ENCODE peak calls at places on chromosomes 4 and X, in five cellular contexts. J, Y, X, Z and L are unnamed samples.

GRCh38 chr4:124212835-124213640 is 499.5 kb downstream of the ANKRD50 start:
- DNase-seq in J (no peak), Y (no peak), X (no peak), Z (no peak), L (no peak)

GRCh38 chrX:72041901-72042859 is 89.5 kb downstream of the RTL5 start:
- DNase-seq in J (no peak), Y (no peak), X (no peak), Z (peak), L (no peak)

GRCh38 chrX:47662144-47662657 is 3.2 kb upstream of the UXT start:
- DNase-seq in J (peak), Y (no peak), X (peak), Z (no peak), L (no peak)

GRCh38 chr4:139599594-139600374 is 43.8 kb upstream of the SETD7 start:
- DNase-seq in J (peak), Y (no peak), X (peak), Z (no peak), L (no peak)

GRCh38 chrX:46298821-46299220 is 246.4 kb downstream of the ZNF674 start:
- DNase-seq in J (peak), Y (no peak), X (no peak), Z (no peak), L (no peak)

GRCh38 chr4:158161561-158162354 is 11.1 kb downstream of the GASK1B start:
- DNase-seq in J (peak), Y (no peak), X (peak), Z (no peak), L (no peak)

GRCh38 chr4:153523941-153524386 is 57.8 kb downstream of the TMEM131L start:
- DNase-seq in J (peak), Y (no peak), X (no peak), Z (no peak), L (no peak)

GRCh38 chrX:9767375-9767774 is 1.7 kb upstream of the GPR143 start:
- DNase-seq in J (no peak), Y (no peak), X (no peak), Z (no peak), L (no peak)

GRCh38 chr4:90745176-90745575 is 618.0 kb downstream of the CCSER1 start:
- DNase-seq in J (peak), Y (no peak), X (peak), Z (no peak), L (no peak)

GRCh38 chrX:153593811-153594500 is 5.0 kb downstream of the CCNQ start:
- DNase-seq in J (no peak), Y (no peak), X (no peak), Z (no peak), L (no peak)

GRCh38 chrX:39157796-39158195 is 356.5 kb downstream of the MID1IP1 start:
- DNase-seq in J (no peak), Y (no peak), X (no peak), Z (no peak), L (no peak)

GRCh38 chrX:39652336-39652735 is 445.4 kb downstream of the BCOR start:
- DNase-seq in J (no peak), Y (no peak), X (peak), Z (peak), L (no peak)

GRCh38 chrX:112087545-112087944 is 5.0 kb upstream of the TRPC5 start:
- DNase-seq in J (no peak), Y (no peak), X (no peak), Z (no peak), L (no peak)

GRCh38 chrX:23844502-23845138 is 61.6 kb downstream of the SAT1 start:
- DNase-seq in J (no peak), Y (no peak), X (no peak), Z (peak), L (no peak)

GRCh38 chrX:38805294-38806053 is 4.2 kb downstream of the MID1IP1 start:
- DNase-seq in J (peak), Y (no peak), X (peak), Z (peak), L (peak)

GRCh38 chr4:6293097-6293445 is 23.4 kb downstream of the WFS1 start:
- DNase-seq in J (no peak), Y (no peak), X (no peak), Z (no peak), L (no peak)

GRCh38 chrX:46978341-46979291 is 66.4 kb downstream of the JADE3 start:
- DNase-seq in J (peak), Y (no peak), X (peak), Z (peak), L (peak)

GRCh38 chr4:48645225-48645794 is 134.8 kb downstream of the FRYL start:
- DNase-seq in J (no peak), Y (no peak), X (no peak), Z (no peak), L (no peak)

GRCh38 chrX:69539437-69539836 is 35.3 kb downstream of the NALF2 start:
- DNase-seq in J (no peak), Y (no peak), X (no peak), Z (no peak), L (no peak)

GRCh38 chr4:7199771-7200441 is 7.6 kb downstream of the SORCS2 start:
- DNase-seq in J (no peak), Y (no peak), X (no peak), Z (peak), L (no peak)

GRCh38 chrX:71533850-71534515 is 1.1 kb downstream of the OGT start:
- DNase-seq in J (peak), Y (no peak), X (peak), Z (peak), L (peak)

GRCh38 chr4:87505862-87506261 is 23.3 kb downstream of the SPARCL1 start:
- DNase-seq in J (no peak), Y (no peak), X (no peak), Z (no peak), L (no peak)

GRCh38 chrX:72131317-72132294 is at the start of gene RTL5:
- DNase-seq in J (peak), Y (peak), X (peak), Z (peak), L (peak)

GRCh38 chr4:183256756-183257385 is 63.2 kb downstream of the CLDN22 start:
- DNase-seq in J (peak), Y (no peak), X (peak), Z (peak), L (peak)

GRCh38 chr4:12036450-12036849 is 607.8 kb upstream of the HS3ST1 start:
- DNase-seq in J (no peak), Y (no peak), X (no peak), Z (no peak), L (no peak)

GRCh38 chr4:83019794-83020497 is 9.3 kb upstream of the LIN54 start:
- DNase-seq in J (no peak), Y (no peak), X (no peak), Z (no peak), L (peak)

GRCh38 chr4:10417720-10418119 is 39.5 kb downstream of the ZNF518B start:
- DNase-seq in J (no peak), Y (no peak), X (no peak), Z (no peak), L (no peak)

GRCh38 chr4:110508827-110509446 is 33.0 kb downstream of the ENPEP start:
- DNase-seq in J (peak), Y (no peak), X (peak), Z (no peak), L (no peak)

GRCh38 chrX:153946910-153947769 is 2.7 kb upstream of the RENBP start:
- DNase-seq in J (peak), Y (no peak), X (peak), Z (peak), L (peak)

GRCh38 chr4:15469402-15470148 is at the start of gene CC2D2A:
- DNase-seq in J (peak), Y (no peak), X (peak), Z (no peak), L (no peak)

GRCh38 chrX:15530318-15530717 is 29.7 kb downstream of the BMX start:
- DNase-seq in J (no peak), Y (no peak), X (no peak), Z (no peak), L (no peak)

GRCh38 chr4:186948361-186949291 is 225.0 kb upstream of the FAT1 start:
- DNase-seq in J (no peak), Y (no peak), X (peak), Z (no peak), L (no peak)

GRCh38 chr4:54658321-54659093 is 750 bp downstream of the KIT start:
- DNase-seq in J (peak), Y (no peak), X (peak), Z (peak), L (peak)

GRCh38 chrX:25021132-25021498 is 5.3 kb upstream of the ARX start:
- DNase-seq in J (no peak), Y (no peak), X (no peak), Z (no peak), L (no peak)
- TF ChIP-seq CTCF in J (no peak), Y (no peak), X (no peak), Z (no peak), L (no peak)

GRCh38 chr4:27366424-27366823 is 505.8 kb downstream of the STIM2 start:
- DNase-seq in J (peak), Y (no peak), X (no peak), Z (no peak), L (no peak)
- H3K4me3 ChIP-seq in J (no peak), Y (no peak), X (no peak), Z (no peak), L (no peak)

DNA sequence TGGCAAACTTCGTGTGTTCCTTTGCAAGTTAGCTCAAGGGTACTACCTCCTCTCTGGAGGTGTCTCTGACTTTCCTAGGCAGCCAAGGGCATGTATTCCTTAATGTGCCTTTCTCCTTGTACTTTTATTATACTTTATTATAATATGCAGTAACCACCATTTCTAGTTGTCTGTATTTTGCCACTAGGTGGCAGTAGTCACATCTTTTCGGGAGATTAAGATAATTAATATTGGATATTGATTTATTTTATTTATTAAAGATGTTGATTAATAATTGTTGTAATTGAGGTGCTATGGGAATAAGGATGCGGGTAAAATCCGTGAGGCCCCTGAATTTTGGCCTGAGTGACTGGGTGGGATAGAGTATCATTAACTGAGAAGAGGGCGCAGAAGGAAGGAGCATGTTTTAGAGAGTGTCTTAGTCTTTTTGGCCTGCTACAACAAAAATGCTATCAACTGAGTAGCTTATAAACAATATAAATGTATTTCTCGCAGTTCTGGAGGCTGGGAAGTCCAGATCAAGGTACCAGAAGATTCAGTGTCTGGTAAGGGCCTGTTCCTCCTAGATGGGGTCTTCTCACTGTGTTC is 153.3 kb downstream of the TMEM164 start:
- DNase-seq in J (no peak), Y (no peak), X (no peak), Z (no peak), L (no peak)
- TF ChIP-seq CTCF in J (peak), Y (peak), X (peak), Z (peak), L (peak)

DNA sequence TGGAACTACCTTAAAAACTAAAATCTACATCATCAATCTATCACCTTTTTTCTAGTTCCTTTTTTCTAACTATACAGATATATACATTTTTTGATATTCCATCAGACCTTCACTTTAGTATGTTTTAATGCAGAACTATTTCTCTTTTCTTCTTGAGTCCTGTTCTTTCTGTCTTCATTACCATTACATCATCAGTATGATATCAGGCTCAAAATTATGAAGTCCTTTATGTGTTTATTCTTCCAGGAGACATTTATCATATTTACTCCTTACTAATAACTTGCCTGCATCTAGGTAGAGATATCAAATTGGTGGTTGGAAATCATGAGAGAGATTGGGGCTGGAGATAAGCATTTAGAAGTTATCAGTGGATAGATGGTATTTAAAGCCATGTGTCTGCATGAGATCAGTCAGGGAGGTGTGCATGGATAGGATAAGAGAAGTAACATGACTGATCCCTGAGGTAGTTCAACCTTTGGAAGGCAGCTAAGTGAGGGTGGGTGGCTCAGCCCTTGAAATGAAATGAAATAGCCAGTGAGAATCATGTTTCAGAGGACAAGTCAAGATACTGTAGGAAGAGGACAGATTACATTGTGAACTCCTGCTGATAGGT is 43.1 kb downstream of the MRPL1 start:
- DNase-seq in J (no peak), Y (no peak), X (no peak), Z (no peak), L (no peak)
- H3K4me3 ChIP-seq in J (no peak), Y (no peak), X (no peak), Z (no peak), L (no peak)

DNA sequence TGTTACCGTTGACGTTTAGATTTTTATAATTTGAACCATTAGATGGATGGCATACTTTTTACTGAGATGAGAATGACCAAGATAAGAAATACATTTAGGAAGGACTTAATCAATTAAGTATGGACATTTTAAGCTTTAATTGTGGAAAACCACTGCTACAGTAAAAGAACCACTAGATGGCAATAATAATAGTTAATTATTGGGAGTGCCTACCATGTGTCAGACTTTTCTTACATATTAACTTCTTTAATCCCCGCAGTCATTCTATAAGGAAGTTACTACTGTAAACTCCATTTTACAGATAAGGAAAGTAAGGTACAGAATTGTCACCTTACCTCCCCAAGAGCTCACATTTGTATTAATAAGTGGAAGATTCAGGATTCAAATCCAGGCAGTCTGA is 48.5 kb upstream of the MYOZ2 start:
- DNase-seq in J (no peak), Y (no peak), X (peak), Z (no peak), L (no peak)
- TF ChIP-seq CTCF in J (peak), Y (peak), X (peak), Z (peak), L (no peak)

GRCh38 chr4:56302102-56302501 is 85.2 kb downstream of the AASDH start:
- DNase-seq in J (no peak), Y (no peak), X (no peak), Z (no peak), L (no peak)

GRCh38 chr4:56296449-56296990 is 90.8 kb downstream of the AASDH start:
- DNase-seq in J (no peak), Y (no peak), X (no peak), Z (no peak), L (no peak)

GRCh38 chr4:56301181-56302076 is 85.9 kb downstream of the AASDH start:
- DNase-seq in J (peak), Y (no peak), X (peak), Z (peak), L (no peak)

GRCh38 chr4:56298210-56298609 is 89.1 kb downstream of the AASDH start:
- DNase-seq in J (no peak), Y (no peak), X (no peak), Z (peak), L (no peak)

GRCh38 chr4:56297801-56298200 is 89.5 kb downstream of the AASDH start:
- DNase-seq in J (no peak), Y (no peak), X (no peak), Z (no peak), L (no peak)
- H3K4me3 ChIP-seq in J (no peak), Y (no peak), X (no peak), Z (no peak), L (no peak)

DNA sequence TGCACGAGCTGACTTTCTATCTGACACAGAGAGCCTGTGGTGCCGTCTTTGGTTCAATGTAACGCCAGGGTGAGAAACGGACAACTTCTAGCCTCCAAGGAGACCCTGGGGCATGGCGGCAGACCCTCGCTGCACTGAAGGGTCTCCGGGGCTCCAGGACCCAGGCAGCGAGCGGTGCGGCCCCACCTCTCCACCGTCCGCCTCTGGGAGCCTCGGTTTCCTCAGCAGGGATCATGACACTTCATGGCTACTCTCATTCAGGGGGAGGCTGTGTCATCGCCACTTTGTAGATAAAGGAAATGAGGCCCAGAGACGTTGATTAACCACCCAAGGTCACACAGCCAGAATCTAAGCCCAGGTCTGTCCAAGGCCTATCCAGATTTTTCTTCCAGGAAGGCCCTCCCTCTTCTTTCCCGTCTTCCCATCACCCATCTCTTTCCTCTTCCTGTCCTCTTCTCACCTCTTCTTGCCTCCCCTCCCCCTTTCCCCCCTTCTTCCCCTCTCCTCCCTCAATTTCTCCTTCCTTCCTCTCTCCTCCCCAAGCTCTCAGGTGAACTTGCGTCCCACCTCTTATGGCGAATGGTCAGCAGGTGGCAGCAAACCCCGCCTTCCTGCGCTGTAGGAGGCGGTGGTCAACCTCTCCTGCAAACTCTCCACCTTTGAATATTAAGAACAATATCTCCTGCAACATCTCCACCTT is 69.3 kb upstream of the HMX1 start:
- DNase-seq in J (no peak), Y (no peak), X (peak), Z (no peak), L (no peak)
- TF ChIP-seq CTCF in J (peak), Y (no peak), X (peak), Z (no peak), L (peak)

GRCh38 chr4:23891064-23891421 is 1.2 kb upstream of the PPARGC1A start:
- DNase-seq in J (no peak), Y (no peak), X (no peak), Z (no peak), L (no peak)
- H3K4me3 ChIP-seq in J (no peak), Y (peak), X (no peak), Z (no peak), L (no peak)

GRCh38 chrX:120824021-120824420 is 51.6 kb downstream of the CT47B1 start:
- DNase-seq in J (no peak), Y (no peak), X (no peak), Z (no peak), L (no peak)
- TF ChIP-seq CTCF in J (no peak), Y (no peak), X (no peak), Z (no peak), L (no peak)